ENCODE peak calls at places on chromosomes 5 and 9, in nine cellular contexts. T is PC-3, C is epithelial cell of esophagus, W is lower lobe of right lung, R is fibroblast of villous mesenchyme, Z is stomach, D is foreskin fibroblast, K is AG04449, Q is fibroblast of pulmonary artery. B is an unnamed sample.

GRCh38 chr5:76862986-76863385 is 13.2 kb downstream of the S100Z start:
- DNase-seq in W (no peak), K (no peak), R (no peak), D (no peak), C (peak; percentile 17), T (no peak), Q (no peak), Z (no peak), B (no peak)

GRCh38 chr9:123421801-123422455 is 65.9 kb downstream of the CRB2 start:
- DNase-seq in K (no peak), C (no peak), Q (no peak), R (no peak), D (no peak), Z (no peak), W (no peak), T (no peak), B (no peak)

GRCh38 chr5:912356-913091 is 19.8 kb downstream of the TRIP13 start:
- DNase-seq in R (peak; percentile 68), W (peak; percentile 59), C (peak; percentile 100), Z (peak; percentile 53), Q (peak; percentile 93), D (no peak), K (peak; percentile 56), T (peak; percentile 99), B (no peak)

GRCh38 chr9:71920456-71921189 is 9.2 kb downstream of the C9orf85 start:
- DNase-seq in K (no peak), W (no peak), Z (no peak), D (no peak), Q (no peak), T (no peak), R (no peak), C (peak; percentile 67), B (no peak)

GRCh38 chr9:131732636-131733340 is 7.1 kb downstream of the RAPGEF1 start:
- DNase-seq in D (no peak), W (peak; percentile 49), K (no peak), Z (no peak), C (no peak), R (no peak), Q (no peak), T (no peak), B (peak; percentile 87)

GRCh38 chr5:73625314-73625904 is 587 bp upstream of the ARHGEF28 start:
- DNase-seq in K (no peak), T (no peak), Q (peak; percentile 38), D (peak; percentile 31), Z (no peak), C (no peak), R (no peak), W (no peak), B (peak; percentile 19)

GRCh38 chr5:143194206-143194605 is 209.3 kb downstream of the NR3C1 start:
- DNase-seq in Z (no peak), C (peak; percentile 64), Q (peak; percentile 57), D (no peak), W (no peak), R (peak; percentile 45), K (no peak), T (no peak), B (no peak)

GRCh38 chr9:92001244-92001643 is 51.2 kb upstream of the ROR2 start:
- DNase-seq in R (peak; percentile 36), D (peak; percentile 59), C (peak; percentile 3), T (peak; percentile 5), Z (no peak), W (no peak), K (no peak), Q (no peak), B (no peak)

GRCh38 chr9:132597073-132597775 is 14.8 kb downstream of the BARHL1 start:
- DNase-seq in W (no peak), R (no peak), Q (no peak), C (no peak), D (no peak), K (no peak), T (no peak), Z (no peak), B (no peak)

GRCh38 chr9:115999498-115999897 is 154.1 kb upstream of the PAPPA start:
- DNase-seq in R (no peak), Z (no peak), D (peak; percentile 45), C (peak; percentile 63), W (no peak), T (peak; percentile 81), K (no peak), Q (peak; percentile 87), B (no peak)

GRCh38 chr9:99322299-99322698 is 100.2 kb downstream of the SEC61B start:
- DNase-seq in W (no peak), Q (no peak), T (no peak), R (no peak), C (no peak), D (no peak), K (no peak), Z (no peak), B (no peak)

DNA sequence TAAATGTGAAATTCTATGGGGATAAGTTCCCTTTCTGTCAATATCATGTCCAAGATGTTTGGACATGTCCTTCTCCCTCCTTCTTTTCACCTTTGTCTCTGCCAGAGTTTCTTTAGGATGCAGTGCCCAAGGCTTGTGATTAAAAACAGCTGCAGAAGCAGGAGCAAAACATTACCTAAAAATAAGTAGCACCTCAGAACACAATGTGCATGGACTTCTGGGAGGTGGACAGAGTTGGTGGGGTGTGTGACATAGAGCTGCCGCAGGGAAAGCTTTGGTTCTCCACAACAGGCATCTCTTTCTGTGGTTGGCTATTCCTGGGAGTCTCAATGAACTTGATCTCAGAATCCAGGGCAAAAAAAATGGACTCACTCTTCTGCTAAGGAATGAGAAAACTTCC is 97.0 kb downstream of the SEC61B start:
- DNase-seq in T (no peak), R (no peak), Q (no peak), W (no peak), Z (no peak), D (no peak), K (no peak), C (no peak), B (no peak)
- H3K4me3 ChIP-seq in T (no peak overlapping the region), R (no peak overlapping the region), Q (no peak overlapping the region), W (no peak overlapping the region), Z (no peak overlapping the region), D (no peak overlapping the region), K (no peak overlapping the region), C (no peak overlapping the region), B (no peak overlapping the region)

GRCh38 chr5:102545175-102545574 is 46.4 kb upstream of the SLCO6A1 start:
- DNase-seq in Z (no peak), W (no peak), Q (peak; percentile 10), D (no peak), C (peak; percentile 12), R (no peak), T (peak; percentile 55), K (no peak), B (peak; percentile 55)
- TF ChIP-seq CTCF in Z (no peak), W (no peak), Q (peak; percentile 28), D (peak; percentile 21), C (peak; percentile 19), R (peak; percentile 34), T (peak; percentile 74), K (peak; percentile 15), B (peak; percentile 57)

GRCh38 chr9:126504977-126505455 is 108.7 kb upstream of the LMX1B start:
- DNase-seq in R (no peak), C (no peak), T (no peak), Q (no peak), D (no peak), W (peak; percentile 28), K (no peak), Z (no peak), B (no peak)

GRCh38 chr9:126502417-126503332 is 111.1 kb upstream of the LMX1B start:
- DNase-seq in R (no peak), Z (no peak), D (no peak), C (no peak), T (no peak), K (no peak), W (peak; percentile 35), Q (no peak), B (no peak)

GRCh38 chr9:126505697-126506346 is 107.9 kb upstream of the LMX1B start:
- DNase-seq in T (no peak), K (no peak), R (no peak), Z (no peak), D (no peak), Q (no peak), C (no peak), W (no peak), B (no peak)

GRCh38 chr9:126503333-126504085 is 110.2 kb upstream of the LMX1B start:
- DNase-seq in K (no peak), C (no peak), W (peak; percentile 42), D (peak; percentile 12), R (no peak), Z (no peak), T (no peak), Q (no peak), B (no peak)

DNA sequence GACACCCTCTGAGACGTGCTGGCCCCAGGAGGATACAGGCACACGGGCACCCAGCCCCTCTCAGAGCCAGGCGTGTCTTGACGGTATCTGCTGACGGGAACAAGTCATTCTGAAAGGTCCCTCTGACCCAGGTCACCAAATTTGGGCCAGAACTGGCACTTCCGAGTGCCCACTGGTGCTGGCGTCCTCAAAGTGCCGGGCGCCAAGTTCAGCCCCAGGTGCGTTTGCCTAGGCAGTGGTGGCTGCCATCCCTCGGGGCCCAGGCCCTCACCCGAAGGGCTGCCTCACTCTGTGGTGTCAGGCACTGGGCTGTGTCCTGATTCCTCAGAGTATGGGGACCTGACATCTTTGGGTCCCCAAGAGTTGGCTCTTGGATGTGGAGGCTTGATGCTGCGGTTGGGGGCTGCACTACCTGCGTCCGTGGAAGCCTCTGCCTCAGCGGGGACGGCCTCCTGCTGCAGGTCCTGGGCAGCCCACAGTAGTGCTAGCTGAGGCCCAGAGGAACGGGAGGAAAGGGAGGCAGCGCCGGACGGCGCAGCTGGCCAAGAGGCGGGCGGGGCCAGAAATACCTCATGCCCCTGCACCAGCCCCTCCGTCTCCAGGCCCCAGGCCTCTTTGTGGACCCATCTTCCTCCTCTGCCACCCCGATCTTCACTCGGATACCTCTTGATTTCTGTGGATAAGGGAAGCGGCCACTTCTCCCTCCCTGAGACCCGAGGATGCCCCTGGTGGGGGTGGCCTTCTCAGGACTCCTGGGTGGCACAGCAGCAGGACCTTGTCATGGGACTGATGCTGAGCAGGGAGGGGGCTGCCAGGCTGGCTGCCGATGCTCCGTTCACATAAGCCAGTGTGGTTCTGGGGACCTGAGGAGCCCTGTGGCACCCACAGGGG is 109.4 kb upstream of the LMX1B start:
- DNase-seq in R (no peak), Q (no peak), C (no peak), T (no peak), W (peak; percentile 35), Z (no peak), K (no peak), D (no peak), B (no peak)
- H3K4me3 ChIP-seq in R (no peak overlapping the region), Q (no peak overlapping the region), C (no peak overlapping the region), T (no peak overlapping the region), W (no peak overlapping the region), Z (no peak overlapping the region), K (no peak overlapping the region), D (no peak overlapping the region), B (no peak overlapping the region)

DNA sequence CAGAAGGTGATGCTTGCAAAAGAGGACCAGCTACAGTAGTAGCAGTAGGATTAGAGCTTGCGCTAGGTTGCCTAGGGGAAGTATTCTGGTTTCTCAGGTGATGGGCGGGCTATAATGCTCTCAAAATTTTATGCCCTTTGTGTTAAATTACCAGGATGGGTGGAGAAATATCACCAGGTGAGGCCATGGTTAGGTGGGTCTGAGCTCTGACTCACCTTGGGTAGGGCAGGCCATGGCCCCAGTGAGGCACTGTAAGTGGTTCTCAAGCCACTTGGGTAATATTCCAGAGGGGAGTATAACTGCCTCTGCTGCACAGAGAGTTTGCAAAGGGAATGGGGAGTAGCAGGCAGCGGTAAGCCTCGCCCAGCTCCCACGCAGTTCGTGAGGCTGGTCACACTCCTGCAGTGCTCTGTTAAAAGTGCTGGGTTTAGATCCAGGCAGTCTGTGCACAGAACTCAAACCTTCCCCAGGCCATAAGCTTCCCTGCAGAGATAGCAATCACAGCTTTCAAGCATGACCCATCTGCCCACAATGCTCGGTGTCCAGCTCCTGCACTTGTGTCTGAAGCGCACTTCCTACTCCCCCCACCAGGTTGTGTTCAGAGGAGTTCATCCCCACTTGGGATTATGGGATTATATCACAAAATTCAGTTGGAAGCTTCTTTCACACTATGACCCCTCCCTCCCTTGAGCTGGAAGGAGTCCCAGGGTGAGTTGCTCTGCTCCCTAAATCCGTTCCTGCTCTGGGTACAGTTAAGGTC is 575.0 kb downstream of the CHSY3 start:
- DNase-seq in R (no peak), Z (no peak), Q (no peak), D (no peak), W (no peak), K (no peak), C (no peak), T (peak; percentile 32), B (no peak)
- TF ChIP-seq CTCF in R (no peak), Z (no peak), Q (no peak), D (no peak), W (no peak), K (no peak), C (no peak), T (no peak), B (no peak)

B was measured in GM12865.